ENCODE peak calls at places on chromosomes 12 and 14, in eight cellular contexts. Z is astrocyte of the spinal cord, P is astrocyte of the cerebellum, E is A549, A is sigmoid colon, H is stomach, Y is transverse colon, X is heart right ventricle. O is an unnamed sample.
A peak's percentile ranks its signal among the peaks of the same experiment; 100 is the strongest.

GRCh38 chr14:83217492-83217891 is 1683.8 kb upstream of the SEL1L start:
- DNase-seq in Z (peak; percentile 48), P (peak; percentile 0), E (no peak), A (no peak), H (no peak), Y (no peak), X (no peak), O (no peak)

GRCh38 chr12:82089369-82090121 is 268.6 kb downstream of the CCDC59 start:
- DNase-seq in Z (no peak), P (no peak), E (no peak), A (no peak), H (no peak), Y (no peak), X (no peak), O (no peak)

GRCh38 chr12:93944196-93944595 is 204.2 kb upstream of the PLXNC1 start:
- DNase-seq in Z (peak; percentile 2), P (no peak), E (no peak), A (no peak), H (no peak), Y (no peak), X (no peak), O (no peak)

GRCh38 chr12:32854716-32855115 is 41.9 kb downstream of the PKP2 start:
- DNase-seq in Z (no peak), P (no peak), E (no peak), A (no peak), H (no peak), Y (no peak), X (no peak), O (no peak)

GRCh38 chr14:24710403-24711063 is 76.5 kb upstream of the GZMB start:
- DNase-seq in Z (peak; percentile 47), P (peak; percentile 29), E (peak; percentile 26), A (no peak), H (peak; percentile 52), Y (peak; percentile 44), X (peak; percentile 61), O (no peak)

GRCh38 chr14:39102265-39102968 is 618 bp downstream of the SEC23A start:
- DNase-seq in Z (peak; percentile 36), P (no peak), E (peak; percentile 34), A (no peak), H (peak; percentile 38), Y (peak; percentile 73), X (no peak), O (no peak)

GRCh38 chr14:56334458-56334857 is 216.2 kb downstream of the PELI2 start:
- DNase-seq in Z (no peak), P (no peak), E (no peak), A (no peak), H (no peak), Y (no peak), X (no peak), O (no peak)

GRCh38 chr12:56679834-56680575 is 8.1 kb downstream of the PTGES3 start:
- DNase-seq in Z (no peak), P (no peak), E (no peak), A (no peak), H (no peak), Y (no peak), X (no peak), O (no peak)

GRCh38 chr12:124097681-124098080 is 124.7 kb downstream of the ZNF664 start:
- DNase-seq in Z (no peak), P (no peak), E (no peak), A (no peak), H (no peak), Y (no peak), X (no peak), O (no peak)

GRCh38 chr14:104431929-104432541 is 147.5 kb upstream of the C14orf180 start:
- DNase-seq in Z (no peak), P (no peak), E (no peak), A (peak; percentile 38), H (no peak), Y (no peak), X (no peak), O (no peak)

GRCh38 chr14:91274796-91275195 is 30.3 kb upstream of the GPR68 start:
- DNase-seq in Z (no peak), P (no peak), E (no peak), A (no peak), H (no peak), Y (no peak), X (no peak), O (no peak)

GRCh38 chr12:88520436-88520820 is 59.8 kb downstream of the KITLG start:
- DNase-seq in Z (peak; percentile 10), P (peak; percentile 6), E (no peak), A (no peak), H (no peak), Y (no peak), X (no peak), O (no peak)

GRCh38 chr14:71701990-71702389 is 230.2 kb upstream of the RGS6 start:
- DNase-seq in Z (no peak), P (no peak), E (no peak), A (no peak), H (no peak), Y (no peak), X (no peak), O (no peak)

GRCh38 chr14:77623201-77623600 is 6.8 kb upstream of the SPTLC2 start:
- DNase-seq in Z (no peak), P (no peak), E (no peak), A (no peak), H (no peak), Y (no peak), X (peak; percentile 18), O (no peak)

GRCh38 chr12:56119361-56119796 is 1.3 kb downstream of the ZC3H10 start:
- DNase-seq in Z (peak; percentile 87), P (peak; percentile 87), E (peak; percentile 95), A (peak; percentile 94), H (peak; percentile 63), Y (peak; percentile 78), X (peak; percentile 87), O (no peak)

GRCh38 chr12:3097836-3098235 is 20.7 kb downstream of the TSPAN9 start:
- DNase-seq in Z (no peak), P (no peak), E (no peak), A (no peak), H (no peak), Y (no peak), X (no peak), O (no peak)

GRCh38 chr12:7092986-7093460 is 778 bp upstream of the C1R start:
- DNase-seq in Z (no peak), P (no peak), E (no peak), A (no peak), H (no peak), Y (no peak), X (no peak), O (no peak)

GRCh38 chr12:25699454-25699853 is 146.4 kb upstream of the LMNTD1 start:
- DNase-seq in Z (no peak), P (no peak), E (no peak), A (no peak), H (no peak), Y (no peak), X (no peak), O (no peak)

GRCh38 chr14:23805761-23806160 is 147.8 kb upstream of the DHRS4 start:
- DNase-seq in Z (no peak), P (no peak), E (no peak), A (no peak), H (no peak), Y (no peak), X (no peak), O (no peak)

GRCh38 chr12:115354007-115354452 is 670.1 kb upstream of the TBX3 start:
- DNase-seq in Z (peak; percentile 98), P (peak; percentile 92), E (peak; percentile 68), A (peak; percentile 90), H (peak; percentile 56), Y (peak; percentile 59), X (peak; percentile 29), O (no peak)

GRCh38 chr12:5965950-5966383 is 20.9 kb upstream of the ANO2 start:
- DNase-seq in Z (peak; percentile 47), P (no peak), E (peak; percentile 66), A (no peak), H (peak; percentile 50), Y (peak; percentile 40), X (no peak), O (no peak)

GRCh38 chr12:45051490-45052105 is 699 bp upstream of the DBX2 start:
- DNase-seq in Z (peak; percentile 8), P (peak; percentile 2), E (no peak), A (no peak), H (no peak), Y (no peak), X (no peak), O (no peak)

GRCh38 chr14:24903337-24903736 is 146.6 kb downstream of the STXBP6 start:
- DNase-seq in Z (peak; percentile 75), P (peak; percentile 31), E (no peak), A (no peak), H (no peak), Y (no peak), X (no peak), O (no peak)

GRCh38 chr12:125944446-125944845 is 879.2 kb downstream of the AACS start:
- DNase-seq in Z (no peak), P (no peak), E (no peak), A (no peak), H (no peak), Y (no peak), X (no peak), O (no peak)
- H3K4me3 ChIP-seq in Z (no peak overlapping the region), P (no peak overlapping the region), E (no peak overlapping the region), A (no peak overlapping the region), H (no peak overlapping the region), Y (no peak overlapping the region), X (no peak overlapping the region), O (no peak overlapping the region)

GRCh38 chr12:54603872-54604271 is 15.4 kb upstream of the PPP1R1A start:
- DNase-seq in Z (no peak), P (no peak), E (no peak), A (no peak), H (no peak), Y (no peak), X (no peak), O (no peak)
- TF ChIP-seq CTCF in Z (no peak), P (no peak), E (no peak), A (no peak), H (no peak), Y (no peak), X (no peak), O (no peak)

GRCh38 chr14:20781805-20782204 is 737 bp downstream of the RNASE6 start:
- DNase-seq in Z (no peak), P (no peak), E (no peak), A (no peak), H (no peak), Y (no peak), X (no peak), O (no peak)
- H3K4me3 ChIP-seq in Z (no peak overlapping the region), P (no peak overlapping the region), E (no peak overlapping the region), A (no peak overlapping the region), H (no peak overlapping the region), Y (no peak overlapping the region), X (peak overlapping the region; percentile 35), O (peak overlapping the region; percentile 63)

GRCh38 chr14:49461529-49462401 is 124.4 kb downstream of the RPS29 start:
- DNase-seq in Z (peak; percentile 76), P (peak; percentile 69), E (peak; percentile 18), A (no peak), H (peak; percentile 70), Y (peak; percentile 62), X (peak; percentile 31), O (peak; percentile 60)

GRCh38 chr14:49467091-49467490 is 119.1 kb downstream of the RPS29 start:
- DNase-seq in Z (no peak), P (no peak), E (no peak), A (no peak), H (no peak), Y (no peak), X (no peak), O (no peak)

GRCh38 chr14:49460647-49461046 is 125.5 kb downstream of the RPS29 start:
- DNase-seq in Z (no peak), P (no peak), E (no peak), A (no peak), H (no peak), Y (no peak), X (no peak), O (no peak)

GRCh38 chr14:49463146-49463545 is 123.0 kb downstream of the RPS29 start:
- DNase-seq in Z (no peak), P (no peak), E (no peak), A (no peak), H (no peak), Y (no peak), X (no peak), O (no peak)

GRCh38 chr14:49464885-49465284 is 121.3 kb downstream of the RPS29 start:
- DNase-seq in Z (no peak), P (no peak), E (peak; percentile 15), A (no peak), H (no peak), Y (no peak), X (no peak), O (no peak)
- TF ChIP-seq CTCF in Z (peak; percentile 24), P (peak; percentile 24), E (no peak), A (no peak), H (no peak), Y (no peak), X (no peak), O (peak; percentile 24)

O was measured in GM12864.